ENCODE peak calls at places on chromosomes 6 and 20, in eight cellular contexts. L, H, Z, F, V, U, C and J are unnamed samples.

GRCh38 chr6:42453649-42454427 is 2.1 kb upstream of the TRERF1 start:
- DNase-seq in L (no peak), H (no peak), Z (peak), F (peak), V (no peak), U (no peak), C (peak), J (peak)

GRCh38 chr20:32917191-32917950 is 58.6 kb downstream of the EFCAB8 start:
- DNase-seq in L (no peak), H (no peak), Z (no peak), F (no peak), V (no peak), U (no peak), C (no peak), J (no peak)

GRCh38 chr6:34982424-34982852 is 93.4 kb downstream of the ANKS1A start:
- DNase-seq in L (peak), H (peak), Z (peak), F (no peak), V (no peak), U (no peak), C (peak), J (peak)

GRCh38 chr6:133286765-133287164 is 45.6 kb downstream of the EYA4 start:
- DNase-seq in L (peak), H (no peak), Z (peak), F (no peak), V (no peak), U (no peak), C (no peak), J (peak)

GRCh38 chr6:36444470-36444869 is 1.7 kb downstream of the KCTD20 start:
- DNase-seq in L (no peak), H (no peak), Z (no peak), F (no peak), V (no peak), U (no peak), C (no peak), J (no peak)

GRCh38 chr6:7389162-7389450 is 436 bp downstream of the CAGE1 start:
- DNase-seq in L (no peak), H (no peak), Z (peak), F (no peak), V (no peak), U (no peak), C (no peak), J (no peak)

GRCh38 chr20:21232546-21233280 is 70.4 kb upstream of the XRN2 start:
- DNase-seq in L (no peak), H (no peak), Z (no peak), F (peak), V (no peak), U (no peak), C (no peak), J (no peak)

GRCh38 chr6:1770435-1770843 is 160.7 kb downstream of the FOXC1 start:
- DNase-seq in L (no peak), H (no peak), Z (no peak), F (no peak), V (no peak), U (no peak), C (peak), J (no peak)

GRCh38 chr20:49568491-49569151 is 684 bp upstream of the PTGIS start:
- DNase-seq in L (no peak), H (no peak), Z (no peak), F (no peak), V (no peak), U (no peak), C (no peak), J (no peak)

GRCh38 chr20:5570442-5570841 is 179.8 kb upstream of the SHLD1 start:
- DNase-seq in L (no peak), H (no peak), Z (no peak), F (no peak), V (no peak), U (no peak), C (no peak), J (no peak)

GRCh38 chr6:3026811-3027626 is 27.3 kb downstream of the NQO2 start:
- DNase-seq in L (no peak), H (no peak), Z (no peak), F (no peak), V (no peak), U (peak), C (no peak), J (peak)

GRCh38 chr20:63939061-63939935 is 16.9 kb downstream of the UCKL1 start:
- DNase-seq in L (no peak), H (no peak), Z (no peak), F (no peak), V (no peak), U (no peak), C (no peak), J (no peak)

GRCh38 chr6:35532141-35532540 is 19.4 kb upstream of the TULP1 start:
- DNase-seq in L (no peak), H (no peak), Z (no peak), F (no peak), V (no peak), U (no peak), C (no peak), J (no peak)

GRCh38 chr20:61882716-61883615 is 182.7 kb downstream of the TAF4 start:
- DNase-seq in L (no peak), H (no peak), Z (no peak), F (no peak), V (no peak), U (no peak), C (no peak), J (no peak)

GRCh38 chr6:85360794-85361642 is 88.9 kb upstream of the NT5E start:
- DNase-seq in L (peak), H (no peak), Z (peak), F (no peak), V (no peak), U (no peak), C (peak), J (no peak)

GRCh38 chr6:2734517-2735076 is 16.1 kb downstream of the MYLK4 start:
- DNase-seq in L (no peak), H (no peak), Z (no peak), F (no peak), V (no peak), U (no peak), C (no peak), J (no peak)

GRCh38 chr6:144283781-144284473 is 1.2 kb upstream of the UTRN start:
- DNase-seq in L (no peak), H (no peak), Z (peak), F (no peak), V (no peak), U (no peak), C (peak), J (peak)

GRCh38 chr6:152368761-152369624 is 268.2 kb downstream of the SYNE1 start:
- DNase-seq in L (no peak), H (peak), Z (no peak), F (no peak), V (no peak), U (peak), C (no peak), J (no peak)

GRCh38 chr6:112180095-112180820 is 74.1 kb downstream of the LAMA4 start:
- DNase-seq in L (peak), H (peak), Z (peak), F (peak), V (peak), U (no peak), C (peak), J (peak)